ENCODE peak calls at places on chromosomes 7 and 10, in five cellular contexts. P, R, S, Q and X are unnamed samples.

GRCh38 chr10:78139336-78139735 is 105.7 kb downstream of the RPS24 start:
- DNase-seq in P (no peak), R (no peak), S (no peak), Q (peak), X (no peak)

GRCh38 chr10:132858121-132859081 is 72.5 kb upstream of the NKX6-2 start:
- DNase-seq in P (no peak), R (no peak), S (no peak), Q (peak), X (no peak)

GRCh38 chr10:119341236-119342016 is 134.1 kb downstream of the GRK5 start:
- DNase-seq in P (no peak), R (peak), S (no peak), Q (no peak), X (no peak)

GRCh38 chr7:123645516-123645915 is 10.2 kb upstream of the LMOD2 start:
- DNase-seq in P (no peak), R (no peak), S (no peak), Q (no peak), X (no peak)

GRCh38 chr10:105041956-105042355 is 400.9 kb downstream of the SORCS3 start:
- DNase-seq in P (no peak), R (no peak), S (no peak), Q (no peak), X (no peak)

GRCh38 chr10:34650156-34650555 is 164.9 kb downstream of the PARD3 start:
- DNase-seq in P (no peak), R (no peak), S (no peak), Q (no peak), X (peak)

GRCh38 chr7:45092100-45092930 is 3.5 kb upstream of the NACAD start:
- DNase-seq in P (no peak), R (no peak), S (no peak), Q (no peak), X (no peak)

GRCh38 chr7:668139-668871 is 58.2 kb upstream of the DNAAF5 start:
- DNase-seq in P (no peak), R (no peak), S (no peak), Q (no peak), X (no peak)

GRCh38 chr7:123154231-123154860 is 45.4 kb downstream of the SLC13A1 start:
- DNase-seq in P (peak), R (no peak), S (peak), Q (peak), X (peak)

GRCh38 chr7:53541467-53541866 is 506.0 kb downstream of the POM121L12 start:
- DNase-seq in P (no peak), R (no peak), S (no peak), Q (no peak), X (no peak)

GRCh38 chr10:101400529-101400928 is 46.6 kb downstream of the BTRC start:
- DNase-seq in P (no peak), R (no peak), S (no peak), Q (no peak), X (no peak)

GRCh38 chr7:132002343-132002968 is 446.0 kb upstream of the PODXL start:
- DNase-seq in P (no peak), R (no peak), S (no peak), Q (no peak), X (no peak)

GRCh38 chr7:46383605-46384004 is 462.5 kb upstream of the IGFBP3 start:
- DNase-seq in P (no peak), R (no peak), S (no peak), Q (no peak), X (no peak)

GRCh38 chr10:119421887-119422684 is 120.4 kb downstream of the RGS10 start:
- DNase-seq in P (no peak), R (no peak), S (no peak), Q (no peak), X (peak)

GRCh38 chr10:17112566-17112965 is 17.0 kb downstream of the CUBN start:
- DNase-seq in P (no peak), R (no peak), S (no peak), Q (no peak), X (no peak)

GRCh38 chr10:132121511-132121830 is 55.7 kb downstream of the JAKMIP3 start:
- DNase-seq in P (no peak), R (no peak), S (no peak), Q (no peak), X (no peak)

GRCh38 chr7:45685619-45686240 is 111.6 kb downstream of the ADCY1 start:
- DNase-seq in P (no peak), R (no peak), S (no peak), Q (peak), X (no peak)

GRCh38 chr10:98478430-98479222 is 31.9 kb upstream of the HPS1 start:
- DNase-seq in P (no peak), R (no peak), S (peak), Q (no peak), X (no peak)

GRCh38 chr10:89625041-89625765 is 19.8 kb downstream of the PANK1 start:
- DNase-seq in P (no peak), R (no peak), S (no peak), Q (no peak), X (no peak)

GRCh38 chr10:14588084-14588937 is 186.4 kb downstream of the FAM107B start:
- DNase-seq in P (no peak), R (no peak), S (no peak), Q (no peak), X (no peak)

GRCh38 chr7:56639173-56639746 is 493.0 kb downstream of the ZNF479 start:
- DNase-seq in P (no peak), R (no peak), S (no peak), Q (no peak), X (no peak)

GRCh38 chr7:70789481-70790214 is 342.3 kb upstream of the GALNT17 start:
- DNase-seq in P (no peak), R (no peak), S (no peak), Q (no peak), X (no peak)